ENCODE peak calls at places on chromosome 10, in four cellular contexts. R is heart right ventricle; P is lower leg skin; F is stimulated activated effector memory CD8-positive, alpha-beta T cell treated with anti-CD3 and anti-CD28 coated beads, Interleukin-12 subunit alpha, Interleukin-12 subunit beta, amount 100 ng/mL, for 72 hours. O is an unnamed sample.

GRCh38 chr10:112002191-112002590 is 181.4 kb downstream of the GPAM start:
- DNase-seq in R (no peak), P (no peak), F (no peak), O (no peak)

GRCh38 chr10:13990918-13991317 is 339.8 kb downstream of the FRMD4A start:
- DNase-seq in R (peak), P (no peak), F (no peak), O (peak)

GRCh38 chr10:103491729-103492364 is 1.7 kb upstream of the NEURL1 start:
- DNase-seq in R (no peak), P (no peak), F (no peak), O (peak)

GRCh38 chr10:121988361-121989324 is at the start of gene TACC2:
- DNase-seq in R (no peak), P (no peak), F (no peak), O (no peak)

GRCh38 chr10:75977146-75977545 is 545.7 kb downstream of the LRMDA start:
- DNase-seq in R (no peak), P (no peak), F (no peak), O (no peak)

GRCh38 chr10:86265236-86265876 is 101.2 kb downstream of the GRID1 start:
- DNase-seq in R (no peak), P (peak), F (no peak), O (no peak)

GRCh38 chr10:69061305-69062161 is 26.4 kb upstream of the SRGN start:
- DNase-seq in R (peak), P (peak), F (no peak), O (peak)

GRCh38 chr10:95793401-95794045 is 37.6 kb downstream of the ENTPD1 start:
- DNase-seq in R (no peak), P (no peak), F (no peak), O (no peak)

GRCh38 chr10:125102216-125102615 is 58.1 kb downstream of the CTBP2 start:
- DNase-seq in R (no peak), P (peak), F (no peak), O (peak)